ENCODE peak calls at places on chromosomes 6 and 20, in five cellular contexts. B, F, D, M and P are unnamed samples.

GRCh38 chr20:21322083-21322710 is 19.1 kb downstream of the XRN2 start:
- DNase-seq in B (no peak), F (no peak), D (no peak), M (no peak), P (no peak)

GRCh38 chr6:169961772-169962561 is 210.5 kb downstream of the ERMARD start:
- DNase-seq in B (peak; percentile 53), F (no peak), D (peak; percentile 75), M (no peak), P (no peak)

GRCh38 chr20:3068986-3069900 is 2.2 kb upstream of the OXT start:
- DNase-seq in B (no peak), F (no peak), D (peak; percentile 59), M (no peak), P (no peak)

GRCh38 chr6:158008894-158009891 is 27.5 kb downstream of the SYNJ2 start:
- DNase-seq in B (no peak), F (no peak), D (no peak), M (no peak), P (no peak)

GRCh38 chr6:91081452-91082067 is 494.7 kb upstream of the MAP3K7 start:
- DNase-seq in B (no peak), F (peak; percentile 22), D (peak; percentile 84), M (peak; percentile 1), P (no peak)

GRCh38 chr20:47546184-47547033 is 44.7 kb downstream of the NCOA3 start:
- DNase-seq in B (no peak), F (no peak), D (peak; percentile 49), M (peak; percentile 23), P (no peak)

GRCh38 chr20:3340443-3340842 is 67.0 kb downstream of the DNAAF9 start:
- DNase-seq in B (peak; percentile 78), F (no peak), D (no peak), M (no peak), P (no peak)

GRCh38 chr6:54291146-54291545 is 17.1 kb upstream of the TINAG start:
- DNase-seq in B (no peak), F (no peak), D (no peak), M (peak; percentile 96), P (no peak)

GRCh38 chr20:22728146-22728745 is 143.9 kb upstream of the FOXA2 start:
- DNase-seq in B (no peak), F (no peak), D (no peak), M (no peak), P (no peak)

GRCh38 chr6:18415671-18416340 is 28.7 kb downstream of the RNF144B start:
- DNase-seq in B (no peak), F (no peak), D (no peak), M (no peak), P (no peak)

GRCh38 chr6:168715643-168716481 is 274.9 kb downstream of the SMOC2 start:
- DNase-seq in B (no peak), F (no peak), D (no peak), M (no peak), P (no peak)

DNA sequence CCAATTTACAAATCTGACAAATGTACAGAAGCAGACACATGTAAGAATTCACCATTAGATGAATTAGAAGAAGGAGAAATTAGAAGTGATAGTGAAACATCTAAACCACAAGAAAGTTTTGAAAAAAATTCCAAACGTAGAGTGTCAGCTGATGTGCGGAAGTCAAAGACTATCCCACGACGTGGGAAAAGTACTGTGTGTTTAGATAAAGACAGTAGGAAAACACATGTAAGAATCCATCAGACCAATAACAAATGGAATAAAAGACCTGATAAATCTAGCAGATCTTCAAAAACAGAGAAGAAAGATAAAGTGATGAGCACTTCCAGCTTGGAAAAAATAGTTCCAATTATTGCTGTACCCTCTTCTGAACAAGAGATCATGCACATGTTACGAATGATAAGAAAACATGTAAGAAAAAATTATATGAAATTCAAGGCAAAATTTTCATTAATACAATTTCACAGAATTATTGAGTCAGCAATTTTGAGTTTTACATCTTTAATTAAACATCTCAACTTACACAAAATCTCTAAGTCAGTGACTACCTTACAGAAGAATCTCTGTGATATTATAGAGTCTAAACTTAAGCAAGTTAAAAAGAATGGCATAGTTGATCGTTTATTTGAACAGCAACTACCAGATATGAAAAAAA is 28.1 kb upstream of the GJA10 start:
- DNase-seq in B (no peak), F (no peak), D (no peak), M (no peak), P (no peak)
- H3K36me3 ChIP-seq in B (peaks cover 6% of the 10 kb centered on the region), F (peaks cover 20% of the 10 kb centered on the region), D (peaks cover 70% of the 10 kb centered on the region), M (peaks cover 8% of the 10 kb centered on the region), P (peaks cover 35% of the 10 kb centered on the region)

DNA sequence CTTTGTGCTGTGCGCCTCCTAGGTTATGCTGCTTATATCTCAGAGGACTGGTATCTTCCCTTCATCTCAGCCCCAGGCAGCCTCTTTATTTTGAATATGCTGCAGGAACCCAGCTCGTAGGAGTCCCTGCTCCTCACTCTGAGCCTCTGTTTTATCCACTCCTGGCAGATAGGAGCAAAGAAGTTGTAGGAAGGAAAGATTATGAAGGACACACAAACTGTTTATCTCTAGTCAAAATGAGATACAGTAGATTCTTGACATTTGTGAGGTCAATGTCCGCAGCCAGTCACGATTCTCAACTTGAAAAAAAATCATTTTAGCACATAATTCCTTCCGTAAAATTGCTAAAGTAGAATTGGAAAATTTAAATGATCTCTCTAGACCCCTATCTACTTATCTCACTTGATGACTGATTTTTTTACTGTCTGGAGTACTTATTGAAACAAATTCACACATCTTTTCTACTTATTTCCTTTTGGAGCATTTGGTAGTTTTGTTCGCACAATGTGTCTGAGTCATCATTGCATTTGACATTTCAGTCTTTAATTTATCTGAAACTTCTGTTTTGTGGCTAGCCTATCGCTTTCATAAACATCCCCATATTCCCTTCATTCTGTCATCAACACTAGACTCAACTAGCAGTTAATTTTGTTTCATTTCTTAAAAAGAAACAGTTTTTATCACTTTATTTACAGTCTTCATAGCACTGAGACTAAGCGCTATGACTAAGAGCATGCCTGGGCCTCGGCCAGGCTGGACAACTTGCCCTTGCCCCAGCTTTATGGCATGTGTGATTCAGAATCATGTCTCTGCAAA is 15.8 kb downstream of the L3MBTL3 start:
- DNase-seq in B (no peak), F (no peak), D (no peak), M (no peak), P (no peak)
- H3K4me1 ChIP-seq in B (no peaks in the 10 kb centered on the region), F (no peaks in the 10 kb centered on the region), D (no peaks in the 10 kb centered on the region), M (no peaks in the 10 kb centered on the region), P (no peaks in the 10 kb centered on the region)

GRCh38 chr20:36929691-36930090 is 21.8 kb downstream of the SAMHD1 start:
- DNase-seq in B (no peak), F (no peak), D (no peak), M (no peak), P (no peak)

GRCh38 chr20:36926653-36927200 is 24.8 kb downstream of the SAMHD1 start:
- DNase-seq in B (no peak), F (no peak), D (no peak), M (no peak), P (no peak)

GRCh38 chr20:36927704-36928103 is 23.8 kb downstream of the SAMHD1 start:
- DNase-seq in B (no peak), F (no peak), D (no peak), M (no peak), P (no peak)

GRCh38 chr20:36932476-36933426 is 18.8 kb downstream of the SAMHD1 start:
- DNase-seq in B (no peak), F (no peak), D (no peak), M (no peak), P (no peak)

GRCh38 chr20:36929290-36929689 is 22.2 kb downstream of the SAMHD1 start:
- DNase-seq in B (no peak), F (no peak), D (no peak), M (no peak), P (no peak)
- H3K36me3 ChIP-seq in B (peaks cover 11% of the 10 kb centered on the region), F (no peaks in the 10 kb centered on the region), D (peaks cover 5% of the 10 kb centered on the region), M (no peaks in the 10 kb centered on the region), P (peaks cover 60% of the 10 kb centered on the region)

DNA sequence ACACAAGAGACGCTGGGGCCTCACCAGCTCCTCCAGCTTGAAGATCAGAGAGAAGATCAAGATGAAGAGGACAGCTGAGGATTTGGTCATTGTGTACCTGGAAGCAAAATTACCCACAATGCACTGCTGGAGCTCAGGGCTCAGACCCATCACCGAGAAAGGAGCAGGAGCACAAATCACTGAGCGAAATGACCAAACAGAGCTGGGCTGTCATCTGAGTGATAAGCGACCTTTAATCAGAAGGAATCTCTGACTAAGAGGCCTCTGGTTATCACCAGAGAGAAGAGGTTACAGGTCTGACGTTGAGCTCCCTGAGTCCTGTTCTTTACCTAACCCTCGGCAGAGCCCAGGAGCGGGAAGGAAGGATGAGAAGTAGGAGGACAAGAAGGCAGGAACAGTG is 47.5 kb upstream of the CDH22 start:
- DNase-seq in B (no peak), F (no peak), D (no peak), M (no peak), P (no peak)
- H3K4me1 ChIP-seq in B (peaks cover 24% of the 10 kb centered on the region), F (no peaks in the 10 kb centered on the region), D (peaks cover 7% of the 10 kb centered on the region), M (no peaks in the 10 kb centered on the region), P (peaks cover 29% of the 10 kb centered on the region)

DNA sequence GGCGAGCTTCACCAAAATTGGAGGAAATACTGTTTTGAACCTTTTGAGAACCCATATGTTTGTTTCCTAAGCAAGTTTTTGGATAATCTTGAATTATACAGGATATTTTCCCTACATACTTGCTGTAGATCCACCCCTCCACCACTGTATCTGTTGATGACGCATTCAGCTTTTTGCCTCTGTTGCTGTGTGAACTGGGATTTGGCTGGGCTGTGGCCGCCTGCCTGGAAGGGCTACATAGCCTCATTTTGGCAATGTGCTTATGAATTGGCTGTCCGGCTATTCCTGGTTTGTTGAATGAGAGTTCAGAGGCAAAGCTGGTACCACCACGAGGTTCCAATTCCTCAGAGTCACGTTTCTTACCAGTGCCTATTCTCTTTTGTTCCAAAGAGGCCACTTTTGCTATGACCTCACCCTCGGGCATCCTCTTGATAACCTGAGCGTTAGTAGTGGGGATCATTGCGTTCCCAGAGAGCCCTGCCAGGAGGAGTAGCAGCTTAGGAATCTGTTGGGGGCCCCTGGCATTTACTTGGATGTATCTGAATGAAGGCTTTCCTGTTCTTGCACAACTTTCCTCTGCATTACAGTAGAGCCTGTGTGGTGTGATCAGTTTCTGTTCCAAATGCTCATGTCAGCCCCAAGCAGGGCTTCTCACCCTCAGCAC is 6.4 kb downstream of the FAM83D start:
- DNase-seq in B (no peak), F (no peak), D (peak; percentile 23), M (no peak), P (no peak)
- H3K36me3 ChIP-seq in B (no peaks in the 10 kb centered on the region), F (no peaks in the 10 kb centered on the region), D (no peaks in the 10 kb centered on the region), M (no peaks in the 10 kb centered on the region), P (no peaks in the 10 kb centered on the region)

DNA sequence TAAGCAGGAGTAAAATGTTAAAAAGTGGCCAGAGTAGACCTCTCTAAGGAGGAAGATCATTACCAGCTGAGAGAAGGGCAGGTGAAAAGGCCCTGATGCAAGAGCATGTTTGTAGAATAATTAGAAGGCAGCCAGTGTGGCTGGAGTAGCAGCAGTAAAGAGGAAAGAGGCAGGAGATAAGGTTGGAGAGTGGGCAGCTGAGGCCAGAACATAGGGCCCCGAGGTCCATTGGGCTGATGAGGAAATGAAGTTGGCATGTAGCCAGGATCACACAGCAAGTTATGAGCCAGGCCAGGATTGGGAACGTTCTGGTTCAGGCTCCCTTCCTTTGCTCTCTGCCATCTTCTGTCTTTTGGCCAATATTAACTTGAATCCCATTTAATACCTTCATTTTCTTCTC is 51.6 kb downstream of the RALY start:
- DNase-seq in B (no peak), F (no peak), D (no peak), M (no peak), P (peak; percentile 13)
- H3K4me1 ChIP-seq in B (peaks cover 57% of the 10 kb centered on the region), F (no peaks in the 10 kb centered on the region), D (peaks cover 39% of the 10 kb centered on the region), M (no peaks in the 10 kb centered on the region), P (peaks cover 24% of the 10 kb centered on the region)

DNA sequence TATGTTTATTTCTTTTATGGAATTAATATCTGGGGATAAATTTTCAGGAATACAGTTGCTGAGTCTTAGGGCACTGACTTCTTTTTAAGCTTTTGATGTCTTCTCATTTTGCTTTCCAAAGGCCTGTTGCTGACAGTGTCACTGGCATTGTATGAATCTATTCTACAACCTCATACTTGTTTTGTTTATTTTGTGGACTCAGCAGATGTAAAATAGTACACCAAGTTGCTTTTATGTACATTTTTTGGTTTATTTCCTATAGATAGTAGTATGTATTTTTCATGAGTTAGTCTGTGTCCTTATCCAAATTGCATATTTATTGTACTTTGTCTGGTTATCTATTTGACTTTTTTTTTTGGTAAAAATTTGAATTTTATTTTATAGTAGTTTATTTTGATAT is 35.0 kb downstream of the FAM162B start:
- DNase-seq in B (no peak), F (no peak), D (no peak), M (no peak), P (no peak)
- H3K36me3 ChIP-seq in B (no peaks in the 10 kb centered on the region), F (peaks cover 42% of the 10 kb centered on the region), D (peaks cover 3% of the 10 kb centered on the region), M (no peaks in the 10 kb centered on the region), P (peaks cover 9% of the 10 kb centered on the region)